ENCODE peak calls at places on chromosomes 7 and 10, in four cellular contexts. E is mesenchymal stem cell, K is astrocyte, C is right cardiac atrium. W is an unnamed sample.

GRCh38 chr7:138477081-138477578 is 17.1 kb downstream of the TRIM24 start:
- DNase-seq in E (no peak), K (no peak), C (no peak), W (peak; percentile 10)

GRCh38 chr7:86793129-86793528 is 149.4 kb downstream of the GRM3 start:
- DNase-seq in E (no peak), K (no peak), C (no peak), W (no peak)

GRCh38 chr10:55370021-55370420 is 569.0 kb upstream of the PCDH15 start:
- DNase-seq in E (peak; percentile 75), K (peak; percentile 74), C (no peak), W (peak; percentile 11)

GRCh38 chr7:127252736-127253288 is at the start of gene GRM8:
- DNase-seq in E (peak; percentile 44), K (peak; percentile 32), C (peak; percentile 65), W (peak; percentile 14)

GRCh38 chr7:30312186-30312585 is 27.8 kb downstream of the ZNRF2 start:
- DNase-seq in E (no peak), K (peak; percentile 22), C (no peak), W (peak; percentile 28)

GRCh38 chr7:22759721-22760120 is 32.7 kb downstream of the IL6 start:
- DNase-seq in E (no peak), K (peak; percentile 25), C (no peak), W (no peak)

GRCh38 chr10:101006593-101007098 is 7.0 kb downstream of the LZTS2 start:
- DNase-seq in E (no peak), K (no peak), C (no peak), W (no peak)

GRCh38 chr7:105853931-105854419 is 22.4 kb downstream of the ATXN7L1 start:
- DNase-seq in E (peak; percentile 36), K (no peak), C (no peak), W (no peak)

GRCh38 chr10:95394161-95394880 is 103.5 kb upstream of the PDLIM1 start:
- DNase-seq in E (no peak), K (peak; percentile 42), C (no peak), W (peak; percentile 87)

GRCh38 chr10:78025685-78026364 is 3.5 kb downstream of the POLR3A start:
- DNase-seq in E (no peak), K (peak; percentile 59), C (no peak), W (peak; percentile 100)

GRCh38 chr7:135177021-135177696 is 6.7 kb upstream of the CYREN start:
- DNase-seq in E (no peak), K (no peak), C (no peak), W (peak; percentile 93)

GRCh38 chr7:29135851-29136250 is 10.5 kb downstream of the CPVL start:
- DNase-seq in E (no peak), K (no peak), C (no peak), W (no peak)

GRCh38 chr10:131845505-131846223 is 55.1 kb upstream of the PPP2R2D start:
- DNase-seq in E (no peak), K (no peak), C (no peak), W (no peak)

DNA sequence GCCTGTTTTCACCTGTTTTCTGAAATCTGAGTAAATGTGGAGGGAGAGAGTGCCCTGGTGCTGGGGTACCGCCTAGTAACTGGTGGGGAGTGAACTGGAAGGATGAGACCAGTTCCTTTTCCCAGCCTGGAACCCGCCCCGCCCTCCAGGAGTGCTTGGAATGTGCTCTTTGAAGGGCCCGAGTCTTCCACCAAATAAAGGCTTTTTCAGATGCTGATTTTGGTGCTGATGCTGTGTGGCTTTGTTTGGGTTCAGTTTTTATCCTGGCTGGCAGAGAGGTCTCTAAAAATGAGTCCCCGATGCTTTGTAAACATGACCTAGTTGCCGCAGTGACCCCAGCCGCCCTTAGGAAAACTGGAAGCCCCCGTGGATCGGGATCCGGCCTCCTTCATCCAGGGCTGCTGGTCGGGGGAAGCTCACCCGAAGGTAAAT is 25.9 kb downstream of the FOXK1 start:
- DNase-seq in E (no peak), K (no peak), C (no peak), W (no peak)
- H3K27ac ChIP-seq in E (no peak overlapping the region), K (peak overlapping the region; percentile 93), C (no peak overlapping the region), W (no peak overlapping the region)

GRCh38 chr10:72244573-72245038 is 28.5 kb upstream of the ASCC1 start:
- DNase-seq in E (no peak), K (no peak), C (no peak), W (no peak)
- H3K27ac ChIP-seq in E (peak overlapping the region; percentile 49), K (no peak overlapping the region), C (peak overlapping the region; percentile 93), W (peak overlapping the region; percentile 63)

GRCh38 chr10:1096287-1096889 is 40.2 kb downstream of the WDR37 start:
- DNase-seq in E (no peak), K (no peak), C (no peak), W (no peak)

GRCh38 chr10:1093696-1094095 is 37.5 kb downstream of the WDR37 start:
- DNase-seq in E (no peak), K (no peak), C (no peak), W (no peak)

GRCh38 chr10:1095498-1095897 is 39.3 kb downstream of the WDR37 start:
- DNase-seq in E (no peak), K (no peak), C (no peak), W (no peak)

GRCh38 chr10:1097436-1097835 is 41.3 kb downstream of the WDR37 start:
- DNase-seq in E (no peak), K (no peak), C (no peak), W (no peak)

GRCh38 chr10:1094112-1095057 is 38.2 kb downstream of the WDR37 start:
- DNase-seq in E (no peak), K (no peak), C (no peak), W (no peak)
- H3K27ac ChIP-seq in E (no peak overlapping the region), K (no peak overlapping the region), C (no peak overlapping the region), W (no peak overlapping the region)

DNA sequence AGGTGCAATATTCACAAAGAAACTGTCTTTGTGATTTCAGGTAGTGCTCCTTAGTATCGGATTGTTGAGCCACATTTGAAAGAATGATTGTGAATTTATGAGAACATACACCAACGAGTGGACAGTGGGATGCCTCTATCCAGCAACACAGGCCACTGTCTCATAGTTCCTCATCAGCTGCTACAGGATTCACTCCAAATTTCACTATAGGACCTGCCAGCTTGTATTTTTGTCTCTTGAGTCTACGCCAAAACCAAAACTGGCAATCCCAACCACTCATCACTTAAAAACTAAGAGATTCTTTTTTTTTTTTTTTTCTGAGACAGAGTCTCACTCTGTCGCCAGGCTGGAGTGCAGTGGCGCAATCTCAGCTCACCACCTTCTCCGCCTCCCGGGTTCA is 964.5 kb downstream of the CNTNAP2 start:
- DNase-seq in E (no peak), K (no peak), C (peak; percentile 13), W (no peak)
- H3K27ac ChIP-seq in E (no peak overlapping the region), K (no peak overlapping the region), C (no peak overlapping the region), W (no peak overlapping the region)

GRCh38 chr10:125153693-125154490 is 6.5 kb downstream of the CTBP2 start:
- DNase-seq in E (peak; percentile 59), K (peak; percentile 56), C (no peak), W (peak; percentile 57)

GRCh38 chr10:125154529-125154928 is 5.8 kb downstream of the CTBP2 start:
- DNase-seq in E (peak; percentile 45), K (no peak), C (no peak), W (no peak)

GRCh38 chr10:125151824-125152634 is 8.3 kb downstream of the CTBP2 start:
- DNase-seq in E (no peak), K (no peak), C (no peak), W (no peak)

GRCh38 chr10:125151170-125151823 is 9.1 kb downstream of the CTBP2 start:
- DNase-seq in E (no peak), K (no peak), C (no peak), W (no peak)

DNA sequence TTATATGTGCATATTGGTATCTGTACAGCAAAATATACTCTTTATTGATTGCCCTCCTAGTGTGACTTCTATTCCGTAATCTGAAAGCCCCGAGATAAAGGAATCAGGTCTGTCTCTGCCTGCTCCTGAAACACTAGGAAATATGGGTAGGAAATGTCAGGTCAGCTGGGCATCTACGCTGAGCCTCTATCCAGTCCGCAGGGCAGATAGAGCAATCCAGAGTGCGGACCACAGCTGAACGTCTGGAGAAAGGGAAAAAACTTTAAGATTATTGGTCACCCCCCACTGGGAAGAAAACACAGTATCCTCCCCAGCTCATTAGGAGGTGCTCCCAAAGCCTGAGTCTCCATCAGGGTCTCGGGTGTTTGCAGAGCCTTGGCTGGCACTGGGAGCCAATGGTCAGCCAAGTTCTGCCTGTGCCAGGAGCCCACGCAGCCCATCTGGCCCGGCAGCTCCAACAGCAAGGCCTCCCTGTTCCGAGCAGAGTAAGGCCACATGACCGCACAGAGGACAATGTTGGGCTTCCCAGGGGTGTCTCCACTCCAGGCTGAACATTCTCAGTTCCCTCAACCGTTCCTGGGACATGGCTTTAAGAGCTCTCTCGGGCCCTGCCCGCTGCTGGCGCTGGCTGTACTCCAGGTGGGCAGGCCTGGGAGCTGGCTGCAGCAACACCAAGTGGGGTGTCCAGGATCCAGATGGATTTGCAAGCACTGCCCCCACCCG is 7.6 kb downstream of the CTBP2 start:
- DNase-seq in E (peak; percentile 44), K (no peak), C (peak; percentile 53), W (no peak)
- H3K27ac ChIP-seq in E (peak overlapping the region; percentile 24), K (no peak overlapping the region), C (peak overlapping the region; percentile 75), W (no peak overlapping the region)

W was measured in PC-3.